ENCODE peak calls at places on chromosomes 7 and 10, in six cellular contexts. S is WERI-Rb-1, L is lower lobe of right lung, O is fibroblast of villous mesenchyme, G is BJ, W is kidney epithelial cell. I is an unnamed sample.

GRCh38 chr7:141973673-141974072 is at the start of gene TAS2R38:
- DNase-seq in S (no peak), L (no peak), O (no peak), G (no peak), W (no peak), I (no peak)

GRCh38 chr7:30526163-30526562 is 21.5 kb upstream of the GGCT start:
- DNase-seq in S (no peak), L (no peak), O (no peak), G (no peak), W (no peak), I (no peak)

GRCh38 chr7:13990319-13990983 is 985 bp upstream of the ETV1 start:
- DNase-seq in S (peak), L (peak), O (peak), G (no peak), W (no peak), I (peak)

GRCh38 chr7:91653257-91653656 is 227.2 kb downstream of the MTERF1 start:
- DNase-seq in S (no peak), L (no peak), O (no peak), G (no peak), W (no peak), I (no peak)

GRCh38 chr7:55546826-55547225 is 25.5 kb downstream of the VOPP1 start:
- DNase-seq in S (peak), L (peak), O (peak), G (peak), W (peak), I (peak)

GRCh38 chr10:112461029-112461887 is 14.2 kb downstream of the VTI1A start:
- DNase-seq in S (no peak), L (no peak), O (peak), G (no peak), W (peak), I (no peak)

GRCh38 chr7:139304517-139304916 is 36.6 kb upstream of the FMC1 start:
- DNase-seq in S (no peak), L (no peak), O (peak), G (no peak), W (no peak), I (no peak)

GRCh38 chr10:5293691-5294550 is 70.8 kb upstream of the UCN3 start:
- DNase-seq in S (peak), L (peak), O (peak), G (no peak), W (no peak), I (peak)

GRCh38 chr7:155764432-155764798 is 47.8 kb downstream of the SHH start:
- DNase-seq in S (peak), L (no peak), O (no peak), G (no peak), W (no peak), I (peak)

GRCh38 chr10:130358981-130359650 is 222.9 kb downstream of the GLRX3 start:
- DNase-seq in S (no peak), L (no peak), O (no peak), G (no peak), W (no peak), I (no peak)

GRCh38 chr10:5284311-5285057 is 80.3 kb upstream of the UCN3 start:
- DNase-seq in S (no peak), L (no peak), O (peak), G (no peak), W (peak), I (no peak)

GRCh38 chr7:31939076-31939475 is 131.1 kb downstream of the PDE1C start:
- DNase-seq in S (no peak), L (no peak), O (no peak), G (no peak), W (no peak), I (no peak)
- TF ChIP-seq CTCF in S (no peak), L (no peak), O (no peak), G (no peak), W (no peak), I (no peak)

GRCh38 chr7:78588393-78588792 is 789.8 kb downstream of the PHTF2 start:
- DNase-seq in S (no peak), L (no peak), O (no peak), G (no peak), W (no peak), I (no peak)

GRCh38 chr7:78585958-78586357 is 787.4 kb downstream of the PHTF2 start:
- DNase-seq in S (no peak), L (no peak), O (peak), G (no peak), W (no peak), I (no peak)

GRCh38 chr7:78587443-78588044 is 789.0 kb downstream of the PHTF2 start:
- DNase-seq in S (peak), L (no peak), O (peak), G (no peak), W (no peak), I (no peak)
- TF ChIP-seq CTCF in S (peak), L (no peak), O (peak), G (peak), W (no peak), I (no peak)

DNA sequence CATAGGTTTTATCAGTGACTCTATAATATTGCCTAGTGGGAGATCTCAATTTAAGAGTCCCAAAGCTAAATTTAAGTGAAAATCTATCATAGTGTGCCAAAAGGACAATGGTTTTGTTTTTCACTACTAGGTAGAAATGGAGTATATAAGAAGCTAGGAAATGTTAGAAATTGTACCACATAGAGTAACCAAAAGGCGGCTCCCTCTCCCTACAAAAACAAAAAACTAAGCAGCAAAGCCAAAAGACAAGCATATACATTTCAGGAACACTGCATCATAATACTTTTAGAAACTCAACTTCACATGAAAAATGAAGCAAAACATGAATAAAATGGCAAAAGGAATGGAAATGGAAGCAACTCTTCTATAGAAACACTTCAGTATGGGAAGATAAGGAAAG is 271.6 kb downstream of the CACNA2D1 start:
- DNase-seq in S (no peak), L (no peak), O (no peak), G (no peak), W (no peak), I (no peak)
- TF ChIP-seq CTCF in S (no peak), L (no peak), O (no peak), G (no peak), W (no peak), I (no peak)

DNA sequence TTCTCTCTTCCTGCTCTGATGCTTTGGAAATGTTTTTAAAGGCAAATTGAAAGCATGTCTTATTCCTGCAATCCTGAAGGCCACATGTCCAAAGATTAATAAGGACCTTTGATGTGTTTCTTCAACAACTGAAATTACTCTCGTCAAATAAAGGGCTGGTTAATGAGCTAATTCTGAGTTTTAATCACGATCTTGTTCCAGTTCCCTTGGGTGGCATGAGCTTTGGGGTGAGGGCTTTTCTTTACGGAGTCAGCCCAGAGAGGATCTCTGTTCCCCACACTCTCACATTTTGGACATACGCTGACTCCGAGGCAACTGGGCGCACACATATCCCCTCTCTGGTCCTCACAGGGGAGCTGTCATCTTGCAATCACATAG is 397 bp upstream of the GDF10 start:
- DNase-seq in S (no peak), L (no peak), O (no peak), G (no peak), W (no peak), I (no peak)
- TF ChIP-seq CTCF in S (no peak), L (no peak), O (no peak), G (no peak), W (no peak), I (no peak)